ENCODE peak calls at places on chromosomes 4 and X, in six cellular contexts. S is sigmoid colon, T is HFF-Myc, P is gastrocnemius medialis, R is IMR-90, B is OCI-LY7. M is an unnamed sample.

GRCh38 chr4:41753942-41754341 is 5.4 kb upstream of the PHOX2B start:
- DNase-seq in S (no peak), T (no peak), P (no peak), R (no peak), B (no peak), M (no peak)

GRCh38 chrX:119189586-119189985 is 46.5 kb upstream of the PGRMC1 start:
- DNase-seq in S (peak), T (no peak), P (peak), R (no peak), B (no peak), M (no peak)

GRCh38 chr4:23839279-23839678 is 50.6 kb downstream of the PPARGC1A start:
- DNase-seq in S (no peak), T (no peak), P (no peak), R (no peak), B (no peak), M (no peak)

GRCh38 chr4:77931452-77932135 is 69.0 kb downstream of the MRPL1 start:
- DNase-seq in S (no peak), T (no peak), P (no peak), R (peak), B (no peak), M (no peak)

GRCh38 chrX:1421433-1422134 is 29.7 kb upstream of the SLC25A6 start:
- DNase-seq in S (peak), T (no peak), P (no peak), R (no peak), B (no peak), M (peak)

GRCh38 chr4:40918330-40918729 is 168.6 kb downstream of the NSUN7 start:
- DNase-seq in S (peak), T (no peak), P (peak), R (peak), B (no peak), M (no peak)

GRCh38 chr4:145927055-145927454 is 11.6 kb downstream of the ZNF827 start:
- DNase-seq in S (no peak), T (no peak), P (no peak), R (no peak), B (no peak), M (no peak)

GRCh38 chr4:169070895-169071218 is 60.8 kb upstream of the CBR4 start:
- DNase-seq in S (no peak), T (no peak), P (no peak), R (no peak), B (no peak), M (no peak)

GRCh38 chr4:106816501-106816900 is 219.6 kb downstream of the DKK2 start:
- DNase-seq in S (no peak), T (no peak), P (no peak), R (peak), B (no peak), M (no peak)

GRCh38 chrX:71198066-71198465 is 25.0 kb upstream of the GJB1 start:
- DNase-seq in S (no peak), T (no peak), P (no peak), R (no peak), B (peak), M (no peak)

GRCh38 chrX:136768469-136769084 is 12.2 kb downstream of the ARHGEF6 start:
- DNase-seq in S (peak), T (peak), P (peak), R (peak), B (peak), M (no peak)

GRCh38 chr4:82774711-82775171 is 23.9 kb downstream of the SCD5 start:
- DNase-seq in S (no peak), T (no peak), P (no peak), R (peak), B (no peak), M (no peak)

GRCh38 chr4:13821522-13821921 is 194.0 kb upstream of the BOD1L1 start:
- DNase-seq in S (no peak), T (no peak), P (no peak), R (no peak), B (no peak), M (no peak)

GRCh38 chrX:3638280-3638873 is 75.1 kb downstream of the PRKX start:
- DNase-seq in S (no peak), T (no peak), P (no peak), R (peak), B (peak), M (no peak)

GRCh38 chrX:79281775-79282174 is 85.4 kb downstream of the ITM2A start:
- DNase-seq in S (no peak), T (no peak), P (no peak), R (no peak), B (no peak), M (no peak)

GRCh38 chr4:74583757-74584156 is 138.8 kb downstream of the AREG start:
- DNase-seq in S (no peak), T (no peak), P (no peak), R (peak), B (no peak), M (no peak)

GRCh38 chrX:151722241-151722846 is 6.5 kb downstream of the FATE1 start:
- DNase-seq in S (peak), T (no peak), P (no peak), R (no peak), B (peak), M (no peak)

GRCh38 chrX:72142094-72142843 is 10.6 kb upstream of the RTL5 start:
- DNase-seq in S (no peak), T (no peak), P (no peak), R (no peak), B (no peak), M (no peak)

GRCh38 chrX:85992811-85993229 is 54.5 kb downstream of the CHM start:
- DNase-seq in S (no peak), T (no peak), P (no peak), R (peak), B (no peak), M (no peak)

GRCh38 chrX:150239946-150240642 is 123.0 kb upstream of the MAMLD1 start:
- DNase-seq in S (no peak), T (no peak), P (no peak), R (no peak), B (no peak), M (no peak)

GRCh38 chrX:72316408-72317079 is 10.8 kb upstream of the CITED1 start:
- DNase-seq in S (no peak), T (no peak), P (no peak), R (no peak), B (no peak), M (no peak)

GRCh38 chrX:106378616-106379015 is 210.5 kb downstream of the PWWP3B start:
- DNase-seq in S (no peak), T (no peak), P (no peak), R (no peak), B (no peak), M (no peak)

GRCh38 chr4:2843909-2844584 is 403 bp downstream of the ADD1 start:
- DNase-seq in S (peak), T (no peak), P (peak), R (peak), B (peak), M (peak)

GRCh38 chrX:69968956-69969355 is 80.8 kb downstream of the AWAT2 start:
- DNase-seq in S (no peak), T (no peak), P (no peak), R (no peak), B (no peak), M (no peak)

GRCh38 chr4:3374011-3374645 is 67.6 kb upstream of the HGFAC start:
- DNase-seq in S (peak), T (no peak), P (no peak), R (no peak), B (no peak), M (no peak)

GRCh38 chr4:52983563-52984303 is 121.6 kb downstream of the RASL11B start:
- DNase-seq in S (no peak), T (peak), P (no peak), R (peak), B (peak), M (no peak)

GRCh38 chrX:80237072-80237471 is 183.2 kb upstream of the TENT5D start:
- DNase-seq in S (no peak), T (no peak), P (no peak), R (no peak), B (no peak), M (no peak)

GRCh38 chr4:65719635-65720034 is 49.3 kb upstream of the EPHA5 start:
- DNase-seq in S (no peak), T (no peak), P (no peak), R (no peak), B (no peak), M (no peak)

GRCh38 chr4:120921456-120922389 is 803 bp downstream of the PRDM5 start:
- DNase-seq in S (peak), T (no peak), P (peak), R (peak), B (no peak), M (peak)

GRCh38 chr4:155950461-155950860 is 3.2 kb downstream of the CTSO start:
- DNase-seq in S (no peak), T (no peak), P (no peak), R (no peak), B (no peak), M (no peak)

GRCh38 chr4:1478766-1479355 is 72.6 kb upstream of the NKX1-1 start:
- DNase-seq in S (no peak), T (no peak), P (peak), R (no peak), B (no peak), M (peak)

GRCh38 chrX:105945266-105945665 is 93.3 kb downstream of the SERPINA7 start:
- DNase-seq in S (no peak), T (no peak), P (no peak), R (no peak), B (no peak), M (no peak)

GRCh38 chr4:139028191-139028661 is 12.6 kb downstream of the NOCT start:
- DNase-seq in S (no peak), T (no peak), P (peak), R (no peak), B (no peak), M (no peak)

GRCh38 chr4:66404149-66404548 is 733.9 kb upstream of the EPHA5 start:
- DNase-seq in S (no peak), T (no peak), P (no peak), R (no peak), B (no peak), M (no peak)

GRCh38 chrX:65196758-65197371 is 220.6 kb upstream of the ZC4H2 start:
- DNase-seq in S (peak), T (no peak), P (no peak), R (no peak), B (peak), M (peak)

GRCh38 chr4:33255094-33255493 is 2534.9 kb downstream of the PCDH7 start:
- DNase-seq in S (no peak), T (no peak), P (no peak), R (no peak), B (no peak), M (no peak)

GRCh38 chrX:40006025-40007017 is 91.4 kb downstream of the BCOR start:
- DNase-seq in S (no peak), T (no peak), P (peak), R (no peak), B (no peak), M (peak)

GRCh38 chr4:174672276-174672675 is 150.0 kb upstream of the HPGD start:
- DNase-seq in S (no peak), T (no peak), P (no peak), R (no peak), B (no peak), M (no peak)

GRCh38 chrX:1465261-1466231 is 12.8 kb upstream of the ASMTL start:
- DNase-seq in S (peak), T (no peak), P (no peak), R (no peak), B (no peak), M (peak)

DNA sequence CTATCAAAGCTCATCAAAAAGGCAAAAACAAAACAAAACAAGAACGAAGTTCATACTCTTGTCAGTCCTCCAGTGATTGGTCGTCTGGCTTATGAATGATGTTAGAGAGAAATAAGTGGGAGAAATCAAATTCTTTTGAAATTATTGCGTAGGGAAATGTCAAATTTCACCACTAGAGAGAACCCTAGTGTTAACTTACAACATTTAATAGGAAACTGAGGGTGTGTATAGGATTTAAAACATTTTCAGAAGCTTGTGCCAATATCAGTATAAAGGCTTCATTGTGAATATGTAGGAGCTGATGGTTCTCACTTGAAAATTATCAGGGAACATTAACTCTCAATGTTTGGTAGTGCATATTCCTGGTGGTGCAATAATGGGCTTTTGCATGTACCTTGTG is 17.4 kb downstream of the ADH6 start:
- DNase-seq in S (no peak), T (no peak), P (no peak), R (peak), B (no peak), M (no peak)
- TF ChIP-seq CTCF in S (no peak), T (no peak), P (peak), R (peak), B (no peak), M (peak)

DNA sequence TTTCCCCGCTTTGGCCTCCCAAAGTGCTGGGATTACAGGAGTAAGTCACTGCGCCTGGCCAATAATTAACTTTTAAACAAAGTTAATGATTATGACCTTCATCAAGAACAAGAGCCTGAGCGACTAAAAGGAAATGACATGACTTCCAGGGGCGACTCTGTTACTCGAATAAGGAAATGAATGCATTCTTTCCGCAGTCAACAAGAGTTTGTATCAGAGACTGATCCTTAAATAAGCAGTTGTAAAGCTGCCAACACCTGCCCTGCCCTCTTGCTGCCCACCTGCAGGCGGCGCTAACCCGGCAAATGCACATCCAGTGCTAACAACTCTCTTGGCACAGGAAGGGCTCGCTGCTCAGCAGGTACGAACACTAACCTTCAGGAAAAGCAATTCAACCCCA is 27.3 kb downstream of the WDR1 start:
- DNase-seq in S (no peak), T (no peak), P (peak), R (no peak), B (no peak), M (peak)
- TF ChIP-seq CTCF in S (peak), T (peak), P (peak), R (peak), B (peak), M (peak)

GRCh38 chrX:110417128-110417527 is 58.5 kb downstream of the RTL9 start:
- DNase-seq in S (no peak), T (no peak), P (no peak), R (no peak), B (no peak), M (no peak)

GRCh38 chrX:110418857-110419249 is 60.2 kb downstream of the RTL9 start:
- DNase-seq in S (no peak), T (peak), P (no peak), R (peak), B (no peak), M (no peak)

GRCh38 chrX:110415440-110416167 is 57.0 kb downstream of the RTL9 start:
- DNase-seq in S (no peak), T (no peak), P (no peak), R (peak), B (no peak), M (no peak)

GRCh38 chrX:110420771-110421498 is 62.3 kb downstream of the RTL9 start:
- DNase-seq in S (no peak), T (no peak), P (no peak), R (peak), B (no peak), M (no peak)

GRCh38 chrX:110418220-110418856 is 59.7 kb downstream of the RTL9 start:
- DNase-seq in S (no peak), T (no peak), P (no peak), R (peak), B (no peak), M (peak)
- TF ChIP-seq CTCF in S (no peak), T (peak), P (no peak), R (peak), B (no peak), M (peak)

GRCh38 chr4:150461957-150462356 is 120.0 kb upstream of the MAB21L2 start:
- DNase-seq in S (no peak), T (no peak), P (no peak), R (no peak), B (no peak), M (no peak)

GRCh38 chr4:150462743-150463142 is 119.2 kb upstream of the MAB21L2 start:
- DNase-seq in S (no peak), T (no peak), P (no peak), R (peak), B (no peak), M (no peak)

DNA sequence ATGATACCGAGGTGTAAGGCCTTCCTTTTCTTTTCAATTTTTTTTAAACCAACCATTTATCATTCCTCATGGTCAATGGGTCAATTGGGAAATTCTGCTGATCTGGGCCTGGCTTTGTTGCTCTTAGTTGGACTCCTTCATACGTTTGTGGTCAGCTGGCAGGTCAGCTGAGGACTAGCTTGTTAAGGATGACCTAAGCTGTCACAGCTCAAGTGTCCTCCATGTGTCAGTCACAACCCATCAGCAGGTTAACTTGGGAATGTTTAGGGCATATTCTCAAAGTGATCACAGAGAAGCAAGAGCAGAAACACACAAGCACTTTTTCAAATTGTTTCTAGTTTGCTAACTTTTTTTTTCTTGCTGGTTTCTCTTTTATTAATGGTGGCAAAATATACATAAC is 117.4 kb upstream of the MAB21L2 start:
- DNase-seq in S (no peak), T (no peak), P (no peak), R (no peak), B (no peak), M (no peak)
- TF ChIP-seq CTCF in S (no peak), T (no peak), P (no peak), R (no peak), B (no peak), M (no peak)

GRCh38 chr4:176789955-176790354 is 2.8 kb downstream of the VEGFC start:
- DNase-seq in S (no peak), T (peak), P (no peak), R (peak), B (peak), M (no peak)
- TF ChIP-seq CTCF in S (peak), T (peak), P (peak), R (peak), B (peak), M (peak)

GRCh38 chr4:182801626-182802025 is 115.6 kb downstream of the DCTD start:
- DNase-seq in S (no peak), T (no peak), P (no peak), R (no peak), B (no peak), M (no peak)
- TF ChIP-seq CTCF in S (no peak), T (no peak), P (no peak), R (no peak), B (no peak), M (no peak)

DNA sequence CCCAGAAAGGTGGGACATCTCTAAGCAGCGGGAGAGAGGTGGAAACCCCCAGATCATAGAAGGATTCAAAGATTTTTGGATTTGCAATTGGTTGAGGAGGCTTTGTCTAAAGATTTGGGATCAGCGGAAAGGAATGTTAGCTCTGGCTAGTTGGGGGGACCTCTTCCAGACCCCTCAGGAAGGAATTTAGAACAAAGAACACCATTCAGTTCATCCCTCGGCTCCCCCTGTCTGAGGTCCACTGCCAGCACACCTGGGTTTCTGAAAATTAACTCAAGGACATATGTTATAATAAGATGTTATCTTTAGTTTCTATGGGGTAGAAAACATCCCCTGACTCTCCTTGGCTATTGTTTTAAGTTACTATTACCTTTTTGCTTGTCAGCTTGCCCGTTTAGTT is 163.6 kb downstream of the CEP135 start:
- DNase-seq in S (no peak), T (no peak), P (no peak), R (no peak), B (no peak), M (no peak)
- TF ChIP-seq CTCF in S (no peak), T (no peak), P (no peak), R (no peak), B (peak), M (no peak)

M was measured in upper lobe of right lung.